ENCODE peak calls at places on chromosome 15, in eight cellular contexts. A is osteoblast; P is CD8-positive, alpha-beta memory T cell; U is adrenal gland; I is GM23248; Q is body of pancreas; B is breast epithelium; Z is CD8-positive, alpha-beta T cell. C is an unnamed sample.

GRCh38 chr15:98740295-98740694 is 92.0 kb downstream of the IGF1R start:
- DNase-seq in A (no peak), P (no peak), U (no peak), I (no peak), Q (no peak), B (no peak), Z (no peak), C (no peak)

GRCh38 chr15:23416349-23417276 is 30.4 kb downstream of the GOLGA6L2 start:
- DNase-seq in A (no peak), P (no peak), U (no peak), I (no peak), Q (no peak), B (peak; percentile 52), Z (no peak), C (no peak)

GRCh38 chr15:81189583-81190283 is 6.9 kb upstream of the IL16 start:
- DNase-seq in A (peak; percentile 87), P (no peak), U (no peak), I (peak; percentile 96), Q (peak; percentile 81), B (no peak), Z (no peak), C (no peak)

GRCh38 chr15:90987561-90988141 is 6.7 kb downstream of the PRC1 start:
- DNase-seq in A (no peak), P (no peak), U (no peak), I (no peak), Q (no peak), B (no peak), Z (no peak), C (no peak)

GRCh38 chr15:46293550-46293949 is 658.7 kb downstream of the SQOR start:
- DNase-seq in A (no peak), P (no peak), U (no peak), I (no peak), Q (no peak), B (no peak), Z (no peak), C (no peak)

GRCh38 chr15:52783929-52784798 is 6.0 kb downstream of the ONECUT1 start:
- DNase-seq in A (peak; percentile 73), P (no peak), U (no peak), I (no peak), Q (peak; percentile 64), B (no peak), Z (no peak), C (no peak)

GRCh38 chr15:69758291-69758771 is 305.7 kb downstream of the RPLP1 start:
- DNase-seq in A (no peak), P (no peak), U (no peak), I (peak; percentile 22), Q (no peak), B (no peak), Z (no peak), C (no peak)

GRCh38 chr15:94041731-94042130 is 189.6 kb upstream of the MCTP2 start:
- DNase-seq in A (no peak), P (no peak), U (no peak), I (no peak), Q (no peak), B (no peak), Z (no peak), C (no peak)

GRCh38 chr15:66078929-66079275 is 174.6 kb downstream of the MEGF11 start:
- DNase-seq in A (peak; percentile 19), P (no peak), U (no peak), I (no peak), Q (no peak), B (no peak), Z (no peak), C (no peak)

GRCh38 chr15:70653426-70653825 is 109.9 kb downstream of the UACA start:
- DNase-seq in A (no peak), P (no peak), U (no peak), I (no peak), Q (no peak), B (no peak), Z (no peak), C (no peak)

GRCh38 chr15:39515765-39516164 is 65.1 kb upstream of the THBS1 start:
- DNase-seq in A (no peak), P (no peak), U (no peak), I (no peak), Q (no peak), B (no peak), Z (no peak), C (no peak)

GRCh38 chr15:52337961-52338535 is 42.4 kb upstream of the MYO5C start:
- DNase-seq in A (no peak), P (no peak), U (no peak), I (no peak), Q (no peak), B (no peak), Z (no peak), C (no peak)

GRCh38 chr15:78264304-78265136 is at the start of gene DNAJA4:
- DNase-seq in A (peak; percentile 95), P (peak; percentile 50), U (peak; percentile 64), I (peak; percentile 59), Q (peak; percentile 54), B (peak; percentile 64), Z (peak; percentile 29), C (peak; percentile 56)

DNA sequence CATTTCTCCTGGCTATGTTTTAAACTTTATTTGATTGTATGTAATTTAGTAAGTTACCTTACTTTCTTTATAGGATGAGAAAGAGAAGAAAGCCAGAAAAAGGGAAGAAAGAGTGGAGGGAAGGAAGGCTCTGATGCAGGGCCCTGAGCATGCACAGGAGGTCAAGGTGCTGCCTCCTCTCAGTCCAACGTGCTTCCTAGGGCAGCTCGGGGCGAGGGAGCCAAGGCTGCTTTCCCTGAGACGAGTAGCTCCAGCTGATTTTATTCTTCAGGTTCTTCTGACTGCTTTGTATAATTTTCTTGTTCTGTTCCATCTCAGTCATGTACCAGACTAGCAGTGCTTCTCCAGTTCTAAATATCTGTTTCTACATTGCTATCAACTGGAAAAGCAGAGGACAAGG is 3.4 kb downstream of the CORO2B start:
- DNase-seq in A (no peak), P (no peak), U (no peak), I (no peak), Q (no peak), B (no peak), Z (no peak), C (no peak)
- H3K4me3 ChIP-seq in A (no peak overlapping the region), P (no peak overlapping the region), U (no peak overlapping the region), I (no peak overlapping the region), Q (no peak overlapping the region), B (no peak overlapping the region), Z (no peak overlapping the region), C (no peak overlapping the region)

DNA sequence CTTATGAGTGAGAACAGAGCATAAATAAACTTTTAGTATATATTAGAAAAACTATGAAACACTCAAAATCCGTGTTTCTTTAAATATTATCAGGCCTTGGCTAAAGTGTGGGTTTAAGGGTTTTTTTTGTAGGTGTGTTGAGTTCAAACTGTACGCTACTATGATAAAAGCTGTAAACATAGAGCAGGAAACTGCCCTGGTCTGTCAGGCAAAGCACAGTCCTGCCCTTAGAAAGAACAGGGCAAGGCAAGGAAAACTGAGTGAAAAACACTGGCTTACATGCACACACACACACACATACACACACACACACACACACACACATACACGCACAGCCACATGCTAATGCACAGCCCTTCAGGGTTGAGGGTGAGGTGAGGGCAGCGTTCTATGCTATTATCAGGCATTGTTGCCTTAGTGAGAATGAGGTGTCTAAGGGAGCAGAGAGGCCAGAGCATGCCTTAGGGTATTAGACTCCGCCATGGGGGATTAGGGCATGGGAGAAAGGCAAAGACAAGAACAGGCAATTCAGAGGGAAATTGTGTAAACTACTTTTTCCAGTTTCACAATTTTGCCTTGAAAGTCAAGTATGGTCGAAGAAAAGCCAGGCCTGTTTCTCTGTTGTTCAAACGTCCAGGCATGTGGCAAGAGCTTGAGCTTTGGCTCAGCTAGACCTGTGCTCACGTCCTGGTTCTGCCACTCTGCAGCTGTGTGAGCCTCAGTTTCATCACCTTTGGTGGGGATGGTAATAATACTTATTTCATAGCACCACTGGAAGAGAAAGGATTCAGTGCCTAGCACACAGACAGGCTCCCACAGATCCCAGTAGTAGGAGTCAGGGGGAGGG is 36.3 kb upstream of the TPM1 start:
- DNase-seq in A (no peak), P (no peak), U (no peak), I (no peak), Q (no peak), B (no peak), Z (no peak), C (no peak)
- H3K27ac ChIP-seq in A (no peak overlapping the region), P (no peak overlapping the region), U (no peak overlapping the region), I (no peak overlapping the region), Q (peak overlapping the region; percentile 41), B (no peak overlapping the region), Z (no peak overlapping the region), C (no peak overlapping the region)

DNA sequence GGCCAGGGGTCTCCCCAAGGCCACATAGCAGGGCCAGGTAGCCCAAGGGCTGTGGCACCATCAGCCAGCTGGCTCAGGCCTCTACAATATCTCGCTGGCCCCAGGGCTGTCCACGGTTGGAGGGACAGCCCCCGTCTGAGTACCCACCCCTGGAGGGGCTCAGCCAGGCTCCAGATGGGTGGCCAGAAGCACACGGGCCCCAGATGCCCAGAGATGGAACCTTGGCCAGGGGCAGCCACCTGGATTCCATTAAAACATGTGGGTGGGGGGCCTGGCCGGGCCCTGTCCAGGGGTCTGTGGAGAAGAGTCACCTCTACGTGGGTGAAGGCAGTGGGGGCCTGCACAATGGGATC is 8.4 kb downstream of the CSPG4 start:
- DNase-seq in A (peak; percentile 65), P (no peak), U (peak; percentile 14), I (no peak), Q (no peak), B (no peak), Z (no peak), C (no peak)
- H3K4me3 ChIP-seq in A (no peak overlapping the region), P (no peak overlapping the region), U (no peak overlapping the region), I (no peak overlapping the region), Q (no peak overlapping the region), B (no peak overlapping the region), Z (no peak overlapping the region), C (no peak overlapping the region)

DNA sequence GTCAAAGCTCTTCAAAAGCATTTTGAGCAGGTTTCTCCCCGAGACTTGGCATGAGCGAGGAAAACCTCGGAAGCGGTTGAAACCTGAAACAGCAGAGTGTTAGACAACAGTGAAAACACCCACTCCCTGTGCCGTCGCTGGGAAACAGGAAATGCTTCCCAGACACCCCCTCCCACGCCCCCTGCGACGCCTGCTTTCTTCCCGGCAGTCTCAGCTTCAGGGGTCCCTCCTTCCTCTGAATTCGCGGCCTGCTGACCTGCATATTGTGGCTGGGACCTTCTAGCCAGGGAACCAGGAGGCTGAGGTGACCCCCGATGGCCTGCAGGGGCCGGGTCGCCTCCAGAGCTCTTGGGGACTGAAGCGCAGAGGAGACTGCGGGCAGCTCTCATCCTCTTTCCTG is 250.7 kb upstream of the LYSMD4 start:
- DNase-seq in A (peak; percentile 58), P (no peak), U (no peak), I (no peak), Q (no peak), B (no peak), Z (no peak), C (no peak)
- H3K27ac ChIP-seq in A (no peak overlapping the region), P (no peak overlapping the region), U (no peak overlapping the region), I (no peak overlapping the region), Q (no peak overlapping the region), B (no peak overlapping the region), Z (no peak overlapping the region), C (no peak overlapping the region)